ENCODE peak calls at places on chromosomes 16 and 17, in six cellular contexts. B, H, F, J, U and E are unnamed samples.

GRCh38 chr16:81521141-81521626 is 76.6 kb downstream of the CMIP start:
- DNase-seq in B (peak), H (no peak), F (no peak), J (no peak), U (no peak), E (no peak)

GRCh38 chr16:4101421-4102275 is 14.6 kb downstream of the ADCY9 start:
- DNase-seq in B (no peak), H (no peak), F (no peak), J (no peak), U (no peak), E (no peak)

GRCh38 chr17:19000531-19001011 is 4.0 kb downstream of the FAM83G start:
- DNase-seq in B (no peak), H (peak), F (peak), J (no peak), U (no peak), E (no peak)

GRCh38 chr16:61324044-61324443 is 712.2 kb downstream of the CDH8 start:
- DNase-seq in B (no peak), H (no peak), F (no peak), J (no peak), U (no peak), E (no peak)

GRCh38 chr17:41523787-41524186 is 4.3 kb downstream of the KRT19 start:
- DNase-seq in B (no peak), H (no peak), F (peak), J (peak), U (no peak), E (no peak)

GRCh38 chr17:1087381-1088241 is 90.7 kb downstream of the TIMM22 start:
- DNase-seq in B (no peak), H (no peak), F (peak), J (no peak), U (no peak), E (peak)

GRCh38 chr16:12584488-12585233 is 219.0 kb downstream of the CPPED1 start:
- DNase-seq in B (peak), H (no peak), F (no peak), J (no peak), U (no peak), E (no peak)

GRCh38 chr16:1058216-1058615 is 14.3 kb upstream of the SSTR5 start:
- DNase-seq in B (no peak), H (no peak), F (no peak), J (no peak), U (no peak), E (no peak)

GRCh38 chr17:62653831-62654829 is 26.7 kb downstream of the MRC2 start:
- DNase-seq in B (no peak), H (peak), F (peak), J (no peak), U (no peak), E (no peak)

GRCh38 chr16:54426550-54426843 is 139.9 kb upstream of the IRX3 start:
- DNase-seq in B (no peak), H (no peak), F (no peak), J (no peak), U (no peak), E (no peak)

GRCh38 chr17:80817861-80818260 is 173.8 kb upstream of the CHMP6 start:
- DNase-seq in B (peak), H (peak), F (peak), J (no peak), U (no peak), E (no peak)

GRCh38 chr16:89038221-89038721 is 55.4 kb upstream of the ACSF3 start:
- DNase-seq in B (peak), H (no peak), F (peak), J (no peak), U (no peak), E (no peak)

GRCh38 chr17:40666366-40666765 is 1.4 kb upstream of the KRT222 start:
- DNase-seq in B (no peak), H (no peak), F (no peak), J (no peak), U (no peak), E (no peak)

GRCh38 chr17:19731626-19732025 is 15.2 kb upstream of the SLC47A2 start:
- DNase-seq in B (no peak), H (no peak), F (peak), J (no peak), U (no peak), E (no peak)

GRCh38 chr17:29140631-29141483 is 39.3 kb downstream of the MYO18A start:
- DNase-seq in B (no peak), H (peak), F (peak), J (no peak), U (no peak), E (peak)

GRCh38 chr17:65099941-65100315 is 37.2 kb upstream of the RGS9 start:
- DNase-seq in B (no peak), H (peak), F (no peak), J (peak), U (no peak), E (no peak)

GRCh38 chr17:48068491-48068961 is 20.4 kb downstream of the NFE2L1 start:
- DNase-seq in B (no peak), H (peak), F (no peak), J (no peak), U (no peak), E (no peak)
- TF ChIP-seq CTCF in B (no peak), H (peak), F (no peak), J (peak), U (peak), E (no peak)

GRCh38 chr16:66429290-66429962 is 2.3 kb downstream of the BEAN1 start:
- DNase-seq in B (no peak), H (no peak), F (no peak), J (no peak), U (no peak), E (no peak)
- TF ChIP-seq CTCF in B (no peak), H (no peak), F (no peak), J (peak), U (peak), E (no peak)

GRCh38 chr16:48110982-48111381 is 44.8 kb downstream of the ABCC12 start:
- DNase-seq in B (no peak), H (no peak), F (no peak), J (no peak), U (no peak), E (no peak)

GRCh38 chr16:48112603-48113400 is 43.0 kb downstream of the ABCC12 start:
- DNase-seq in B (no peak), H (no peak), F (no peak), J (no peak), U (no peak), E (no peak)

GRCh38 chr16:48114410-48114809 is 41.4 kb downstream of the ABCC12 start:
- DNase-seq in B (no peak), H (no peak), F (no peak), J (no peak), U (no peak), E (no peak)

GRCh38 chr16:48115299-48115698 is 40.5 kb downstream of the ABCC12 start:
- DNase-seq in B (no peak), H (no peak), F (no peak), J (no peak), U (no peak), E (no peak)

GRCh38 chr16:48113471-48113870 is 42.3 kb downstream of the ABCC12 start:
- DNase-seq in B (no peak), H (no peak), F (no peak), J (no peak), U (no peak), E (no peak)
- TF ChIP-seq CTCF in B (no peak), H (no peak), F (no peak), J (peak), U (peak), E (no peak)

DNA sequence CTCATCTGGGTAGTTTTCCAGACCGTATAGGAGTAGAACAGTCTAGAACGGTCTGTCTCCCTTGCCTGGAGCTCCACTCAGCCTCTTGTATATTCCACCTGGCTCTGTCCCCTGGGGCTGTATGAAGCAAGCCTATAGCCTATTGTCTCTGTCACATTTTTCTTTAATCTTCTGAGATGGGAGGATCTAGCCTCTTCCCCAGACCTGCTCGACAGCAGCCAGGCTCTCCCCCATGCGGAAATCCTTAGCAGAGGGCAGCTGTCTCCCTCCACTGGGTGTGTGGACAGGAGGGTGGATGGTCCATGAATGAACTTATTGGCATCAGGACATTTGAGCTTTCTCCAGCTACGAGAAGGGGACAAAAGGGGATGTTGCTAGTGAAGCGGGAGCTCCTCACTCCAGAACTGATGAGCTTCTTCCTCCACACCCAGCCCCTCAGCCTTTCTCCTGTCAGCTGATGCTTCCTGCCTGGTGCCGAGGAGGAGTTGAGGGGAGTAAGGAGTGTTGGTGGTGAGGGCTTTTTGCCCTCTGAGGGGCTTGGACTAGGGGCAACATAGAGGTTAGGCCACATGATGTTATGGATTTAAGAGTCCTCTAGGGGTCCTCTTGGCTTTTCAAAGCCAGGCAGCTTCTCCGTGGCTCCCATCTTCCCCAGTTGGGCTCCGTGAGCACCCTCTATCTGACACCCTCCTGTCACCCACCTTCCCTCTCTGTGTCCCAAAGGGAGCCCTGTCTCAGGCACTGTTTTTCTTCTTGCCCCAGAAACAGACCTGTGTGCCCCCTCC is 28.0 kb downstream of the ARHGAP23 start:
- DNase-seq in B (no peak), H (no peak), F (no peak), J (no peak), U (no peak), E (no peak)
- TF ChIP-seq CTCF in B (no peak), H (peak), F (no peak), J (peak), U (peak), E (no peak)